ENCODE peak calls at places on chromosomes 6 and 20, in ten cellular contexts. One of them, this sample, is unnamed.

GRCh38 chr20:41587956-41588355 is 30.2 kb downstream of the CHD6 start:
- DNase-seq in gastrocnemius medialis: no peak
- DNase-seq in kidney: no peak
- DNase-seq in K562: no peak
- DNase-seq in cardiac fibroblast: peak
- DNase-seq in lower leg skin: no peak
- DNase-seq in mucosa of descending colon: no peak
- DNase-seq in fibroblast of lung: peak
- DNase-seq in BJ: peak
- DNase-seq in AG10803: peak
- DNase-seq in this sample: peak

GRCh38 chr20:43165611-43166010 is 24.1 kb downstream of the PTPRT start:
- DNase-seq in kidney: no peak
- DNase-seq in K562: no peak
- DNase-seq in gastrocnemius medialis: no peak
- DNase-seq in BJ: no peak
- DNase-seq in mucosa of descending colon: no peak
- DNase-seq in fibroblast of lung: no peak
- DNase-seq in cardiac fibroblast: no peak
- DNase-seq in lower leg skin: no peak
- DNase-seq in AG10803: no peak
- DNase-seq in this sample: no peak

GRCh38 chr6:3913077-3913957 is 64.1 kb downstream of the FAM50B start:
- DNase-seq in BJ: peak
- DNase-seq in fibroblast of lung: peak
- DNase-seq in lower leg skin: peak
- DNase-seq in K562: peak
- DNase-seq in mucosa of descending colon: no peak
- DNase-seq in gastrocnemius medialis: peak
- DNase-seq in AG10803: peak
- DNase-seq in cardiac fibroblast: peak
- DNase-seq in kidney: no peak
- DNase-seq in this sample: peak

GRCh38 chr6:16414205-16414604 is 175.8 kb downstream of the GMPR start:
- DNase-seq in BJ: no peak
- DNase-seq in gastrocnemius medialis: no peak
- DNase-seq in K562: no peak
- DNase-seq in fibroblast of lung: peak
- DNase-seq in cardiac fibroblast: peak
- DNase-seq in AG10803: no peak
- DNase-seq in kidney: no peak
- DNase-seq in lower leg skin: no peak
- DNase-seq in mucosa of descending colon: no peak
- DNase-seq in this sample: no peak

GRCh38 chr6:159968295-159969203 is at the start of gene IGF2R:
- DNase-seq in kidney: peak
- DNase-seq in mucosa of descending colon: peak
- DNase-seq in K562: peak
- DNase-seq in fibroblast of lung: peak
- DNase-seq in lower leg skin: peak
- DNase-seq in BJ: no peak
- DNase-seq in cardiac fibroblast: peak
- DNase-seq in AG10803: peak
- DNase-seq in gastrocnemius medialis: peak
- DNase-seq in this sample: peak

GRCh38 chr6:169782966-169783760 is 31.7 kb downstream of the ERMARD start:
- DNase-seq in AG10803: no peak
- DNase-seq in mucosa of descending colon: no peak
- DNase-seq in gastrocnemius medialis: no peak
- DNase-seq in cardiac fibroblast: no peak
- DNase-seq in K562: no peak
- DNase-seq in fibroblast of lung: peak
- DNase-seq in BJ: no peak
- DNase-seq in kidney: no peak
- DNase-seq in lower leg skin: no peak
- DNase-seq in this sample: no peak

GRCh38 chr6:156563710-156564109 is 213.5 kb upstream of the ARID1B start:
- DNase-seq in lower leg skin: no peak
- DNase-seq in AG10803: no peak
- DNase-seq in fibroblast of lung: no peak
- DNase-seq in BJ: no peak
- DNase-seq in K562: no peak
- DNase-seq in mucosa of descending colon: no peak
- DNase-seq in cardiac fibroblast: no peak
- DNase-seq in kidney: no peak
- DNase-seq in gastrocnemius medialis: no peak
- DNase-seq in this sample: no peak

GRCh38 chr20:40749985-40750506 is 61.0 kb upstream of the MAFB start:
- DNase-seq in cardiac fibroblast: no peak
- DNase-seq in BJ: no peak
- DNase-seq in fibroblast of lung: peak
- DNase-seq in mucosa of descending colon: no peak
- DNase-seq in kidney: no peak
- DNase-seq in gastrocnemius medialis: no peak
- DNase-seq in lower leg skin: peak
- DNase-seq in AG10803: no peak
- DNase-seq in K562: no peak
- DNase-seq in this sample: peak

GRCh38 chr6:11785449-11785951 is 6.9 kb upstream of the ADTRP start:
- DNase-seq in K562: peak
- DNase-seq in mucosa of descending colon: no peak
- DNase-seq in BJ: no peak
- DNase-seq in cardiac fibroblast: no peak
- DNase-seq in kidney: no peak
- DNase-seq in fibroblast of lung: peak
- DNase-seq in gastrocnemius medialis: no peak
- DNase-seq in AG10803: no peak
- DNase-seq in lower leg skin: no peak
- DNase-seq in this sample: no peak

GRCh38 chr6:149862901-149863595 is 1.1 kb downstream of the LRP11 start:
- DNase-seq in cardiac fibroblast: peak
- DNase-seq in fibroblast of lung: peak
- DNase-seq in AG10803: peak
- DNase-seq in K562: peak
- DNase-seq in lower leg skin: peak
- DNase-seq in BJ: no peak
- DNase-seq in gastrocnemius medialis: peak
- DNase-seq in mucosa of descending colon: peak
- DNase-seq in kidney: peak
- DNase-seq in this sample: peak

GRCh38 chr6:21694168-21694567 is 100.6 kb downstream of the SOX4 start:
- DNase-seq in BJ: no peak
- DNase-seq in gastrocnemius medialis: no peak
- DNase-seq in cardiac fibroblast: no peak
- DNase-seq in AG10803: no peak
- DNase-seq in fibroblast of lung: no peak
- DNase-seq in lower leg skin: no peak
- DNase-seq in kidney: no peak
- DNase-seq in mucosa of descending colon: no peak
- DNase-seq in K562: no peak
- DNase-seq in this sample: no peak

GRCh38 chr6:134056046-134056445 is 3.6 kb upstream of the SLC2A12 start:
- DNase-seq in lower leg skin: no peak
- DNase-seq in cardiac fibroblast: no peak
- DNase-seq in kidney: no peak
- DNase-seq in BJ: no peak
- DNase-seq in mucosa of descending colon: no peak
- DNase-seq in gastrocnemius medialis: no peak
- DNase-seq in K562: no peak
- DNase-seq in AG10803: no peak
- DNase-seq in fibroblast of lung: no peak
- DNase-seq in this sample: no peak

GRCh38 chr6:593139-593906 is 63.6 kb downstream of the HUS1B start:
- DNase-seq in AG10803: peak
- DNase-seq in gastrocnemius medialis: no peak
- DNase-seq in fibroblast of lung: peak
- DNase-seq in cardiac fibroblast: peak
- DNase-seq in mucosa of descending colon: no peak
- DNase-seq in lower leg skin: peak
- DNase-seq in kidney: no peak
- DNase-seq in K562: peak
- DNase-seq in BJ: no peak
- DNase-seq in this sample: peak

GRCh38 chr6:43093361-43094289 is 17.5 kb downstream of the PTK7 start:
- DNase-seq in gastrocnemius medialis: peak
- DNase-seq in cardiac fibroblast: peak
- DNase-seq in BJ: peak
- DNase-seq in lower leg skin: peak
- DNase-seq in kidney: peak
- DNase-seq in AG10803: peak
- DNase-seq in K562: peak
- DNase-seq in fibroblast of lung: peak
- DNase-seq in mucosa of descending colon: no peak
- DNase-seq in this sample: peak

GRCh38 chr20:10329387-10330005 is 104.5 kb downstream of the MKKS start:
- DNase-seq in cardiac fibroblast: no peak
- DNase-seq in K562: no peak
- DNase-seq in lower leg skin: no peak
- DNase-seq in AG10803: no peak
- DNase-seq in BJ: no peak
- DNase-seq in gastrocnemius medialis: no peak
- DNase-seq in kidney: no peak
- DNase-seq in fibroblast of lung: no peak
- DNase-seq in mucosa of descending colon: no peak
- DNase-seq in this sample: peak
- TF ChIP-seq CTCF in cardiac fibroblast: no peak
- TF ChIP-seq CTCF in K562: no peak
- TF ChIP-seq CTCF in lower leg skin: no peak
- TF ChIP-seq CTCF in AG10803: no peak
- TF ChIP-seq CTCF in BJ: no peak
- TF ChIP-seq CTCF in gastrocnemius medialis: no peak
- TF ChIP-seq CTCF in kidney: no peak
- TF ChIP-seq CTCF in fibroblast of lung: no peak
- TF ChIP-seq CTCF in mucosa of descending colon: no peak
- TF ChIP-seq CTCF in this sample: no peak

GRCh38 chr20:59993736-59994484 is 35.7 kb downstream of the CDH26 start:
- DNase-seq in gastrocnemius medialis: no peak
- DNase-seq in fibroblast of lung: no peak
- DNase-seq in kidney: peak
- DNase-seq in BJ: no peak
- DNase-seq in K562: no peak
- DNase-seq in cardiac fibroblast: no peak
- DNase-seq in mucosa of descending colon: no peak
- DNase-seq in AG10803: no peak
- DNase-seq in lower leg skin: no peak
- DNase-seq in this sample: no peak
- H3K4me3 ChIP-seq in gastrocnemius medialis: no peak
- H3K4me3 ChIP-seq in fibroblast of lung: no peak
- H3K4me3 ChIP-seq in kidney: no peak
- H3K4me3 ChIP-seq in BJ: no peak
- H3K4me3 ChIP-seq in K562: no peak
- H3K4me3 ChIP-seq in cardiac fibroblast: no peak
- H3K4me3 ChIP-seq in mucosa of descending colon: no peak
- H3K4me3 ChIP-seq in AG10803: no peak
- H3K4me3 ChIP-seq in lower leg skin: no peak
- H3K4me3 ChIP-seq in this sample: no peak

GRCh38 chr6:32970413-32971244 is 2.2 kb downstream of the BRD2 start:
- DNase-seq in AG10803: peak
- DNase-seq in gastrocnemius medialis: peak
- DNase-seq in BJ: no peak
- DNase-seq in K562: peak
- DNase-seq in mucosa of descending colon: peak
- DNase-seq in lower leg skin: peak
- DNase-seq in cardiac fibroblast: peak
- DNase-seq in fibroblast of lung: peak
- DNase-seq in kidney: peak
- DNase-seq in this sample: peak

GRCh38 chr6:32968093-32968769 is at the start of gene BRD2:
- DNase-seq in cardiac fibroblast: peak
- DNase-seq in BJ: peak
- DNase-seq in lower leg skin: peak
- DNase-seq in K562: peak
- DNase-seq in mucosa of descending colon: peak
- DNase-seq in gastrocnemius medialis: peak
- DNase-seq in AG10803: peak
- DNase-seq in fibroblast of lung: peak
- DNase-seq in kidney: peak
- DNase-seq in this sample: peak

GRCh38 chr6:32971245-32971580 is 2.8 kb downstream of the BRD2 start:
- DNase-seq in lower leg skin: no peak
- DNase-seq in gastrocnemius medialis: no peak
- DNase-seq in cardiac fibroblast: no peak
- DNase-seq in kidney: no peak
- DNase-seq in mucosa of descending colon: no peak
- DNase-seq in BJ: no peak
- DNase-seq in fibroblast of lung: no peak
- DNase-seq in AG10803: no peak
- DNase-seq in K562: no peak
- DNase-seq in this sample: no peak

GRCh38 chr6:32968770-32969684 is 633 bp downstream of the BRD2 start:
- DNase-seq in mucosa of descending colon: peak
- DNase-seq in lower leg skin: peak
- DNase-seq in gastrocnemius medialis: peak
- DNase-seq in fibroblast of lung: peak
- DNase-seq in cardiac fibroblast: peak
- DNase-seq in K562: peak
- DNase-seq in kidney: peak
- DNase-seq in AG10803: peak
- DNase-seq in BJ: no peak
- DNase-seq in this sample: peak

DNA sequence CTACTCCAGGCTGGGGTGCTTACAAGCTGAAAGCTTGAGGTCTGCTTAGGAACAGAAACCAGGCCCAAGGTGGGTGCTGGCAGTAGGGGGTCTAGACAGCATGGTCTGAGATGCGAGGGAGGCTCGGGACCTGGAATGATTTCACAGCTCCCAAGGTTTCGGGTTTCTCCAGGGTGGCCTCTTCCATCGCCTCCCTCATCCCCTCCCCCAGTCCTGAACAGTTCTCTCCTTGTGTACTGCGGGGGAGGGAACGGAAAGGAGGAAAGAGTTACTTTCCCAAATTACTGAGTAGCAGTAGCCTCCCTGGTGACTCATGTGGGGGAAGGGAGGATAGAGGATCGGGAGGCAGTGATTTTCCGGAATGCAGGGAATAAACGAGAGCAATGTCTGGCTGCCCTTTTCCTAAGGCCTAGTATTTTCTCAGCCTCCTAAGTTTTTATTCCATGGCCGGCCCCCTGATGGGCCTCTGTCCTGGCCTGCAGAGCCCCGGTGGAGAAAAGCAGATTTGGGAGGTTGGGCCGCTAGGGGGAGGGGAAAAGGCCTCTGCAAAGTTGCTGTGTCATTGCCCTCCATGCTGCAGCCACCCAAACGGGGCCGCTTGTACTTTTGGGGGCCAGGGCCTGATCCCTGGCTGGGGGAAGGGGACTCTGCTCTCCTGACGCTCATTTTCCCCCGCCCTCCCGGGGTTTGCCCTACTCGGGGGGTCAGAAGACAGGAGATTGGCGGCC is 1.5 kb downstream of the BRD2 start:
- DNase-seq in BJ: peak
- DNase-seq in kidney: peak
- DNase-seq in cardiac fibroblast: peak
- DNase-seq in fibroblast of lung: peak
- DNase-seq in gastrocnemius medialis: peak
- DNase-seq in AG10803: peak
- DNase-seq in mucosa of descending colon: peak
- DNase-seq in lower leg skin: peak
- DNase-seq in K562: peak
- DNase-seq in this sample: peak
- TF ChIP-seq CTCF in BJ: peak
- TF ChIP-seq CTCF in kidney: no peak
- TF ChIP-seq CTCF in cardiac fibroblast: peak
- TF ChIP-seq CTCF in fibroblast of lung: peak
- TF ChIP-seq CTCF in gastrocnemius medialis: peak
- TF ChIP-seq CTCF in AG10803: peak
- TF ChIP-seq CTCF in mucosa of descending colon: no peak
- TF ChIP-seq CTCF in lower leg skin: no peak
- TF ChIP-seq CTCF in K562: no peak
- TF ChIP-seq CTCF in this sample: no peak

GRCh38 chr20:60056345-60057122 is 98.3 kb downstream of the CDH26 start:
- DNase-seq in mucosa of descending colon: no peak
- DNase-seq in BJ: no peak
- DNase-seq in lower leg skin: no peak
- DNase-seq in AG10803: no peak
- DNase-seq in cardiac fibroblast: no peak
- DNase-seq in gastrocnemius medialis: no peak
- DNase-seq in kidney: no peak
- DNase-seq in fibroblast of lung: no peak
- DNase-seq in K562: no peak
- DNase-seq in this sample: no peak
- H3K4me3 ChIP-seq in mucosa of descending colon: no peak
- H3K4me3 ChIP-seq in BJ: no peak
- H3K4me3 ChIP-seq in lower leg skin: no peak
- H3K4me3 ChIP-seq in AG10803: no peak
- H3K4me3 ChIP-seq in cardiac fibroblast: no peak
- H3K4me3 ChIP-seq in gastrocnemius medialis: no peak
- H3K4me3 ChIP-seq in kidney: no peak
- H3K4me3 ChIP-seq in fibroblast of lung: no peak
- H3K4me3 ChIP-seq in K562: no peak
- H3K4me3 ChIP-seq in this sample: no peak